ENCODE peak calls at places on chromosome 12, in six cellular contexts. I, M, D, Q, Y and V are unnamed samples.

GRCh38 chr12:112168561-112168971 is 43.2 kb downstream of the TRAFD1 start:
- DNase-seq in I (no peak), M (peak), D (no peak), Q (no peak), Y (no peak), V (no peak)

GRCh38 chr12:113658030-113658655 is 186.5 kb upstream of the LHX5 start:
- DNase-seq in I (no peak), M (no peak), D (no peak), Q (no peak), Y (no peak), V (no peak)

GRCh38 chr12:81520064-81520945 is 238.8 kb downstream of the PPFIA2 start:
- DNase-seq in I (no peak), M (no peak), D (no peak), Q (no peak), Y (no peak), V (no peak)

GRCh38 chr12:53179694-53180269 is 740 bp upstream of the ZNF740 start:
- DNase-seq in I (no peak), M (peak), D (no peak), Q (no peak), Y (no peak), V (no peak)

GRCh38 chr12:75390156-75390898 is 562 bp upstream of the GLIPR1L2 start:
- DNase-seq in I (no peak), M (no peak), D (no peak), Q (no peak), Y (no peak), V (no peak)

GRCh38 chr12:96255077-96255476 is 60.9 kb downstream of the ELK3 start:
- DNase-seq in I (no peak), M (no peak), D (peak), Q (no peak), Y (no peak), V (no peak)

GRCh38 chr12:10385181-10385613 is 4.6 kb downstream of the KLRK1 start:
- DNase-seq in I (no peak), M (no peak), D (no peak), Q (no peak), Y (no peak), V (no peak)

GRCh38 chr12:25500651-25501050 is 52.4 kb downstream of the LMNTD1 start:
- DNase-seq in I (no peak), M (no peak), D (no peak), Q (no peak), Y (no peak), V (no peak)

GRCh38 chr12:127355061-127355820 is 911.7 kb upstream of the TMEM132C start:
- DNase-seq in I (no peak), M (no peak), D (peak), Q (no peak), Y (no peak), V (no peak)

GRCh38 chr12:49806877-49807276 is 21.3 kb downstream of the NCKAP5L start:
- DNase-seq in I (no peak), M (peak), D (no peak), Q (no peak), Y (no peak), V (no peak)

GRCh38 chr12:50218386-50218785 is 51.2 kb upstream of the CERS5 start:
- DNase-seq in I (no peak), M (no peak), D (no peak), Q (no peak), Y (no peak), V (no peak)

GRCh38 chr12:43143278-43143677 is 408.7 kb downstream of the ADAMTS20 start:
- DNase-seq in I (no peak), M (no peak), D (no peak), Q (no peak), Y (no peak), V (no peak)

GRCh38 chr12:66118240-66118891 is 12.2 kb downstream of the LLPH start:
- DNase-seq in I (no peak), M (no peak), D (no peak), Q (no peak), Y (no peak), V (no peak)

GRCh38 chr12:105348561-105348960 is 18.1 kb downstream of the C12orf75 start:
- DNase-seq in I (no peak), M (no peak), D (no peak), Q (no peak), Y (no peak), V (no peak)

GRCh38 chr12:47413806-47414205 is 292.0 kb downstream of the RPAP3 start:
- DNase-seq in I (no peak), M (no peak), D (no peak), Q (no peak), Y (no peak), V (no peak)

GRCh38 chr12:51994539-51994820 is 12.3 kb upstream of the TAMALIN start:
- DNase-seq in I (no peak), M (no peak), D (no peak), Q (no peak), Y (no peak), V (no peak)

GRCh38 chr12:10716704-10717315 is 6.3 kb downstream of the YBX3 start:
- DNase-seq in I (no peak), M (peak), D (no peak), Q (no peak), Y (no peak), V (no peak)

GRCh38 chr12:14970467-14970866 is 2.4 kb upstream of the PDE6H start:
- DNase-seq in I (no peak), M (no peak), D (no peak), Q (no peak), Y (no peak), V (no peak)

DNA sequence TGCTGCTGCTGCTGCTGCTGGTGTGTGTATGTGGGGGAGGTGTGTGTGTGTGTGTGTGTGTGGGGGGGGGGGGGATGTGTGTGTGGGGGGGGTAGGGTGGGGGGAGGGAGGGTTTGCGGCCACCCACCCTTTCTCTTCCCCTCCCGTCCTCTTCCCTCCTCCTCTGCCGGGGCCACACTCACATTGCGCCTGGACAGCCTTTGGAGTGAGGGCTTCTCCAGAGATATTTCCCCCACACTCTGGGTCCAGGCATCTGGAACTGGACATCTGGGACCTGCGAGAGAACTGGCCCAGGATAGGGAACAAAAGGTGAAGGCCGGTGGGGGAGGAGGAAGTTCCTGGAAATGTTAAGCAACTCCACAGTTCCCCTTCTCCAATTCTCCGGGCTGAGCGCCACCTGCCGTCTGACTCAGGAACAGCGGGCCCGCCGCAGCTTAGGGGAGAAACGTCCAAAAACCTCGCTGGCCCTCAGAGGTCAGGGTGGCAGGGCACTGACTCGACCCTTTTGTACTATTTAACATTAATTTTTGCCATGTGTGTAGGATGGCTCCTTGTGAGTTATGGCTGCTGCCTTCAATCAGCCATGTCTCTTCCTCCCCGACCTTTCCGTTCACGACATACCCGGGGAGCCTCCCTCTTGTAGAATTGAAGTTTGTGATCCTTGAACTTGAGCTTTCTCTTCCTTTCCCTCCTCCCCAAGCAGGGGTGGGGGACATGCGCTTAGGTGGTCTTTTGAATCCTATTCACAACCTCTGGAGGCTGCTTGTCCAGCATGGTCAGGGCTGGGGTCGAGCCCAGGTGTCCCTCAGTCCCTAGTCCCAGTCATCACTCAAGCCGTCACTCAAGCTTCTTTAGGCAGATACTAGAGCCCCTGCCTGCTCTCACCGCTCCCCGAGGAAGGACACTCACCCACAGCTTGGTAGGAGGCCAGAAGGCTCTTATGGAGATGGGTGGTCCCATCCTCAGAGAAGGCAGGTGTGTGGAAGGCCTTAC is at the start of gene C1RL:
- DNase-seq in I (no peak), M (peak), D (peak), Q (no peak), Y (peak), V (no peak)
- TF ChIP-seq POLR2A in I (no peak), M (no peak), D (no peak), Q (peak), Y (peak), V (no peak)

GRCh38 chr12:46224401-46224800 is 44.4 kb downstream of the SLC38A1 start:
- DNase-seq in I (no peak), M (no peak), D (no peak), Q (no peak), Y (no peak), V (no peak)
- TF ChIP-seq POLR2AphosphoS5 in I (no peak), M (no peak), D (no peak), Q (no peak), Y (no peak), V (no peak)

GRCh38 chr12:109704371-109705098 is 9.1 kb upstream of the FAM222A start:
- DNase-seq in I (no peak), M (no peak), D (no peak), Q (no peak), Y (no peak), V (no peak)
- TF ChIP-seq POLR2A in I (no peak), M (no peak), D (no peak), Q (no peak), Y (no peak), V (no peak)

GRCh38 chr12:32107376-32108267 is 975 bp downstream of the BICD1 start:
- DNase-seq in I (no peak), M (no peak), D (no peak), Q (no peak), Y (no peak), V (no peak)

GRCh38 chr12:32104572-32105355 is 1.9 kb upstream of the BICD1 start:
- DNase-seq in I (no peak), M (no peak), D (no peak), Q (no peak), Y (no peak), V (no peak)

GRCh38 chr12:32106153-32106516 is 512 bp upstream of the BICD1 start:
- DNase-seq in I (no peak), M (no peak), D (no peak), Q (no peak), Y (no peak), V (no peak)

GRCh38 chr12:32108829-32109228 is 2.2 kb downstream of the BICD1 start:
- DNase-seq in I (no peak), M (no peak), D (no peak), Q (no peak), Y (no peak), V (no peak)

GRCh38 chr12:32106517-32107366 is at the start of gene BICD1:
- DNase-seq in I (peak), M (peak), D (peak), Q (peak), Y (peak), V (peak)
- TF ChIP-seq POLR2AphosphoS5 in I (peak), M (peak), D (peak), Q (peak), Y (peak), V (peak)

GRCh38 chr12:9109213-9109522 is 6.6 kb downstream of the A2M start:
- DNase-seq in I (no peak), M (no peak), D (no peak), Q (no peak), Y (no peak), V (no peak)

GRCh38 chr12:9106610-9107541 is 8.8 kb downstream of the A2M start:
- DNase-seq in I (no peak), M (no peak), D (no peak), Q (no peak), Y (no peak), V (no peak)

GRCh38 chr12:9106067-9106466 is 9.7 kb downstream of the A2M start:
- DNase-seq in I (no peak), M (no peak), D (no peak), Q (no peak), Y (no peak), V (no peak)

GRCh38 chr12:9108504-9109212 is 7.1 kb downstream of the A2M start:
- DNase-seq in I (no peak), M (no peak), D (no peak), Q (no peak), Y (no peak), V (no peak)

DNA sequence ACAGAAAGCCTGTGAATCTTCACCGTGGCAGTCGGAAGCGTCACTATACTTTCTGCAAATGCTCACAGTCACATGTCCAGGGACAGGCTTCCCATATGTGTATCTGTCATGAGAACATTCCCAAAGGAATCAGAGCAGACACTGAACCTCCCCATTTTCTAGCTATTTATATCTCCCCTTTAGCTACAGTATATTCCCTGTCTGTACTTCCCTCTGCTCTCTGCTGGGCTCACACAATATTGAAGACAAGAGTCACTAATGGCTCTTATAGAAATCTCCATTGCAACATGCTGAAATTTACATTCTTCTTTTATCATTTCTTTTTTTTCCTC is 8.2 kb downstream of the A2M start:
- DNase-seq in I (no peak), M (no peak), D (no peak), Q (no peak), Y (no peak), V (no peak)
- TF ChIP-seq POLR2A in I (no peak), M (no peak), D (no peak), Q (no peak), Y (no peak), V (no peak)

GRCh38 chr12:71877335-71878121 is 38.0 kb downstream of the TBC1D15 start:
- DNase-seq in I (no peak), M (no peak), D (no peak), Q (no peak), Y (no peak), V (no peak)
- TF ChIP-seq POLR2AphosphoS5 in I (no peak), M (no peak), D (no peak), Q (no peak), Y (no peak), V (no peak)

GRCh38 chr12:12353807-12354206 is 3.1 kb upstream of the BORCS5 start:
- DNase-seq in I (no peak), M (no peak), D (peak), Q (no peak), Y (no peak), V (no peak)

GRCh38 chr12:12353276-12353675 is 3.2 kb upstream of the MANSC1 start:
- DNase-seq in I (no peak), M (no peak), D (no peak), Q (no peak), Y (no peak), V (no peak)

GRCh38 chr12:12350868-12351463 is 924 bp upstream of the MANSC1 start:
- DNase-seq in I (no peak), M (no peak), D (no peak), Q (no peak), Y (no peak), V (no peak)

GRCh38 chr12:12349711-12350665 is at the start of gene MANSC1:
- DNase-seq in I (peak), M (peak), D (peak), Q (no peak), Y (peak), V (peak)
- TF ChIP-seq POLR2A in I (no peak), M (no peak), D (no peak), Q (peak), Y (no peak), V (no peak)

GRCh38 chr12:91441236-91441635 is 258.6 kb upstream of the DCN start:
- DNase-seq in I (no peak), M (no peak), D (no peak), Q (no peak), Y (no peak), V (no peak)
- TF ChIP-seq POLR2AphosphoS5 in I (no peak), M (no peak), D (no peak), Q (no peak), Y (no peak), V (no peak)

GRCh38 chr12:8031872-8032241 is 659 bp upstream of the FOXJ2 start:
- DNase-seq in I (no peak), M (no peak), D (no peak), Q (no peak), Y (no peak), V (no peak)

GRCh38 chr12:8030189-8030588 is 2.3 kb upstream of the FOXJ2 start:
- DNase-seq in I (no peak), M (no peak), D (no peak), Q (no peak), Y (no peak), V (no peak)

GRCh38 chr12:8033153-8034044 is 883 bp downstream of the FOXJ2 start:
- DNase-seq in I (peak), M (no peak), D (no peak), Q (no peak), Y (no peak), V (peak)

GRCh38 chr12:8034802-8035201 is 2.3 kb downstream of the FOXJ2 start:
- DNase-seq in I (no peak), M (no peak), D (no peak), Q (no peak), Y (no peak), V (no peak)

GRCh38 chr12:8032242-8033152 is at the start of gene FOXJ2:
- DNase-seq in I (peak), M (peak), D (peak), Q (no peak), Y (peak), V (peak)
- TF ChIP-seq POLR2A in I (no peak), M (no peak), D (no peak), Q (peak), Y (peak), V (peak)

GRCh38 chr12:124738636-124739467 is 124.8 kb downstream of the SCARB1 start:
- DNase-seq in I (no peak), M (no peak), D (no peak), Q (no peak), Y (no peak), V (no peak)

GRCh38 chr12:124742111-124742510 is 121.6 kb downstream of the SCARB1 start:
- DNase-seq in I (no peak), M (peak), D (no peak), Q (no peak), Y (peak), V (no peak)

GRCh38 chr12:124741211-124741610 is 122.5 kb downstream of the SCARB1 start:
- DNase-seq in I (no peak), M (no peak), D (no peak), Q (no peak), Y (no peak), V (no peak)

GRCh38 chr12:124739953-124740561 is 123.6 kb downstream of the SCARB1 start:
- DNase-seq in I (no peak), M (no peak), D (no peak), Q (no peak), Y (no peak), V (no peak)

GRCh38 chr12:124740691-124741137 is 123.0 kb downstream of the SCARB1 start:
- DNase-seq in I (no peak), M (no peak), D (no peak), Q (no peak), Y (no peak), V (no peak)
- TF ChIP-seq POLR2AphosphoS5 in I (no peak), M (no peak), D (no peak), Q (no peak), Y (peak), V (no peak)